ENCODE peak calls at places on chromosomes 5 and 9, in eight cellular contexts. C is ovary; G is H54; Q is activated CD8-positive, alpha-beta memory T cell treated with anti-CD3 and anti-CD28 coated beads for 48 hours; R is smooth muscle cell of the brain vasculature; N is stimulated activated CD4-positive, alpha-beta T cell treated with anti-CD3 and anti-CD28 coated beads, Interleukin-2, amount 100 ng/mL, for 48 hours; L is sciatic nerve; Y is Peyer's patch. O is an unnamed sample.

GRCh38 chr5:164359260-164359930 is 854.0 kb downstream of the MAT2B start:
- DNase-seq in C (no peak), G (no peak), Q (no peak), R (no peak), N (no peak), L (no peak), Y (no peak), O (no peak)

GRCh38 chr5:124580925-124581821 is 165.3 kb downstream of the ZNF608 start:
- DNase-seq in C (no peak), G (no peak), Q (no peak), R (no peak), N (no peak), L (no peak), Y (no peak), O (no peak)

GRCh38 chr9:26245072-26245471 is 566.8 kb upstream of the TUSC1 start:
- DNase-seq in C (no peak), G (no peak), Q (no peak), R (no peak), N (no peak), L (no peak), Y (no peak), O (no peak)

GRCh38 chr5:142432961-142433360 is 108.1 kb upstream of the SPRY4 start:
- DNase-seq in C (no peak), G (no peak), Q (no peak), R (no peak), N (no peak), L (no peak), Y (peak; percentile 60), O (no peak)

GRCh38 chr5:51684794-51685355 is 301.6 kb downstream of the ISL1 start:
- DNase-seq in C (no peak), G (no peak), Q (no peak), R (no peak), N (no peak), L (no peak), Y (no peak), O (no peak)

GRCh38 chr9:14616188-14616982 is 76.8 kb downstream of the ZDHHC21 start:
- DNase-seq in C (no peak), G (no peak), Q (no peak), R (peak; percentile 24), N (no peak), L (no peak), Y (no peak), O (no peak)

GRCh38 chr5:74016373-74016772 is 390.4 kb downstream of the ARHGEF28 start:
- DNase-seq in C (no peak), G (peak; percentile 12), Q (no peak), R (no peak), N (no peak), L (no peak), Y (no peak), O (no peak)

GRCh38 chr9:110069326-110070248 is 138.4 kb downstream of the C9orf152 start:
- DNase-seq in C (no peak), G (peak; percentile 62), Q (no peak), R (no peak), N (no peak), L (no peak), Y (no peak), O (no peak)

GRCh38 chr5:19314840-19315239 is 673.2 kb downstream of the CDH18 start:
- DNase-seq in C (no peak), G (peak; percentile 54), Q (no peak), R (no peak), N (no peak), L (no peak), Y (no peak), O (no peak)

GRCh38 chr5:120604898-120605297 is 140.8 kb downstream of the PRR16 start:
- DNase-seq in C (no peak), G (no peak), Q (no peak), R (no peak), N (no peak), L (no peak), Y (no peak), O (no peak)

GRCh38 chr9:79477955-79478751 is 93.6 kb upstream of the TLE4 start:
- DNase-seq in C (no peak), G (no peak), Q (no peak), R (no peak), N (peak; percentile 2), L (no peak), Y (peak; percentile 50), O (peak; percentile 14)

GRCh38 chr5:125149503-125149902 is 403.1 kb upstream of the ZNF608 start:
- DNase-seq in C (no peak), G (no peak), Q (no peak), R (no peak), N (no peak), L (no peak), Y (no peak), O (no peak)

GRCh38 chr5:93092349-93093105 is 488.5 kb downstream of the NR2F1-AS1 start:
- DNase-seq in C (no peak), G (no peak), Q (no peak), R (no peak), N (no peak), L (no peak), Y (no peak), O (no peak)